ENCODE peak calls at places on chromosomes 1 and 21, in seven cellular contexts. One of them, this sample, is unnamed.

GRCh38 chr1:114331936-114332335 is 178.3 kb upstream of the SYT6 start:
- DNase-seq in activated naive CD4-positive, alpha-beta T cell: no peak
- DNase-seq in central memory CD4-positive, alpha-beta T cell: no peak
- DNase-seq in GM12865: peak
- DNase-seq in activated CD8-positive, alpha-beta memory T cell treated with anti-CD3 and anti-CD28 coated beads for 1 hour: no peak
- DNase-seq in DMS79: no peak
- DNase-seq in activated CD4-positive, CD25-positive, alpha-beta regulatory T cell treated with anti-CD3 and anti-CD28 coated beads, Interleukin-2, amount 50 U/mL, for 72 hours: no peak
- DNase-seq in this sample: no peak

GRCh38 chr1:11598461-11598860 is 55.8 kb downstream of the FBXO2 start:
- DNase-seq in activated naive CD4-positive, alpha-beta T cell: no peak
- DNase-seq in central memory CD4-positive, alpha-beta T cell: no peak
- DNase-seq in GM12865: no peak
- DNase-seq in activated CD8-positive, alpha-beta memory T cell treated with anti-CD3 and anti-CD28 coated beads for 1 hour: no peak
- DNase-seq in DMS79: no peak
- DNase-seq in activated CD4-positive, CD25-positive, alpha-beta regulatory T cell treated with anti-CD3 and anti-CD28 coated beads, Interleukin-2, amount 50 U/mL, for 72 hours: no peak
- DNase-seq in this sample: no peak

GRCh38 chr1:202216691-202217090 is 23.1 kb downstream of the LGR6 start:
- DNase-seq in activated naive CD4-positive, alpha-beta T cell: no peak
- DNase-seq in central memory CD4-positive, alpha-beta T cell: no peak
- DNase-seq in GM12865: no peak
- DNase-seq in activated CD8-positive, alpha-beta memory T cell treated with anti-CD3 and anti-CD28 coated beads for 1 hour: no peak
- DNase-seq in DMS79: peak
- DNase-seq in activated CD4-positive, CD25-positive, alpha-beta regulatory T cell treated with anti-CD3 and anti-CD28 coated beads, Interleukin-2, amount 50 U/mL, for 72 hours: no peak
- DNase-seq in this sample: no peak

GRCh38 chr1:68785328-68785727 is 288.4 kb upstream of the DEPDC1 start:
- DNase-seq in activated naive CD4-positive, alpha-beta T cell: no peak
- DNase-seq in central memory CD4-positive, alpha-beta T cell: no peak
- DNase-seq in GM12865: no peak
- DNase-seq in activated CD8-positive, alpha-beta memory T cell treated with anti-CD3 and anti-CD28 coated beads for 1 hour: no peak
- DNase-seq in DMS79: no peak
- DNase-seq in activated CD4-positive, CD25-positive, alpha-beta regulatory T cell treated with anti-CD3 and anti-CD28 coated beads, Interleukin-2, amount 50 U/mL, for 72 hours: no peak
- DNase-seq in this sample: no peak

GRCh38 chr21:36466061-36466511 is 13.8 kb downstream of the CLDN14 start:
- DNase-seq in activated naive CD4-positive, alpha-beta T cell: no peak
- DNase-seq in central memory CD4-positive, alpha-beta T cell: no peak
- DNase-seq in GM12865: no peak
- DNase-seq in activated CD8-positive, alpha-beta memory T cell treated with anti-CD3 and anti-CD28 coated beads for 1 hour: no peak
- DNase-seq in DMS79: no peak
- DNase-seq in activated CD4-positive, CD25-positive, alpha-beta regulatory T cell treated with anti-CD3 and anti-CD28 coated beads, Interleukin-2, amount 50 U/mL, for 72 hours: no peak
- DNase-seq in this sample: no peak

GRCh38 chr1:8510041-8510823 is 192.3 kb downstream of the SLC45A1 start:
- DNase-seq in activated naive CD4-positive, alpha-beta T cell: no peak
- DNase-seq in central memory CD4-positive, alpha-beta T cell: peak
- DNase-seq in GM12865: no peak
- DNase-seq in activated CD8-positive, alpha-beta memory T cell treated with anti-CD3 and anti-CD28 coated beads for 1 hour: no peak
- DNase-seq in DMS79: no peak
- DNase-seq in activated CD4-positive, CD25-positive, alpha-beta regulatory T cell treated with anti-CD3 and anti-CD28 coated beads, Interleukin-2, amount 50 U/mL, for 72 hours: no peak
- DNase-seq in this sample: no peak

GRCh38 chr1:79633456-79633855 is 626.9 kb upstream of the ADGRL4 start:
- DNase-seq in activated naive CD4-positive, alpha-beta T cell: no peak
- DNase-seq in central memory CD4-positive, alpha-beta T cell: no peak
- DNase-seq in GM12865: no peak
- DNase-seq in activated CD8-positive, alpha-beta memory T cell treated with anti-CD3 and anti-CD28 coated beads for 1 hour: no peak
- DNase-seq in DMS79: no peak
- DNase-seq in activated CD4-positive, CD25-positive, alpha-beta regulatory T cell treated with anti-CD3 and anti-CD28 coated beads, Interleukin-2, amount 50 U/mL, for 72 hours: no peak
- DNase-seq in this sample: no peak

GRCh38 chr1:232382671-232383070 is 247.3 kb downstream of the SIPA1L2 start:
- DNase-seq in activated naive CD4-positive, alpha-beta T cell: no peak
- DNase-seq in central memory CD4-positive, alpha-beta T cell: no peak
- DNase-seq in GM12865: no peak
- DNase-seq in activated CD8-positive, alpha-beta memory T cell treated with anti-CD3 and anti-CD28 coated beads for 1 hour: no peak
- DNase-seq in DMS79: no peak
- DNase-seq in activated CD4-positive, CD25-positive, alpha-beta regulatory T cell treated with anti-CD3 and anti-CD28 coated beads, Interleukin-2, amount 50 U/mL, for 72 hours: no peak
- DNase-seq in this sample: no peak

GRCh38 chr1:109765483-109765815 is 1.7 kb upstream of the EPS8L3 start:
- DNase-seq in activated naive CD4-positive, alpha-beta T cell: no peak
- DNase-seq in central memory CD4-positive, alpha-beta T cell: no peak
- DNase-seq in GM12865: no peak
- DNase-seq in activated CD8-positive, alpha-beta memory T cell treated with anti-CD3 and anti-CD28 coated beads for 1 hour: no peak
- DNase-seq in DMS79: no peak
- DNase-seq in activated CD4-positive, CD25-positive, alpha-beta regulatory T cell treated with anti-CD3 and anti-CD28 coated beads, Interleukin-2, amount 50 U/mL, for 72 hours: no peak
- DNase-seq in this sample: no peak

GRCh38 chr1:59146651-59147358 is 150.1 kb upstream of the FGGY start:
- DNase-seq in activated naive CD4-positive, alpha-beta T cell: peak
- DNase-seq in central memory CD4-positive, alpha-beta T cell: peak
- DNase-seq in GM12865: peak
- DNase-seq in activated CD8-positive, alpha-beta memory T cell treated with anti-CD3 and anti-CD28 coated beads for 1 hour: peak
- DNase-seq in DMS79: no peak
- DNase-seq in activated CD4-positive, CD25-positive, alpha-beta regulatory T cell treated with anti-CD3 and anti-CD28 coated beads, Interleukin-2, amount 50 U/mL, for 72 hours: peak
- DNase-seq in this sample: peak

GRCh38 chr1:225508538-225509375 is 80.9 kb upstream of the LBR start:
- DNase-seq in activated naive CD4-positive, alpha-beta T cell: no peak
- DNase-seq in central memory CD4-positive, alpha-beta T cell: no peak
- DNase-seq in GM12865: no peak
- DNase-seq in activated CD8-positive, alpha-beta memory T cell treated with anti-CD3 and anti-CD28 coated beads for 1 hour: no peak
- DNase-seq in DMS79: no peak
- DNase-seq in activated CD4-positive, CD25-positive, alpha-beta regulatory T cell treated with anti-CD3 and anti-CD28 coated beads, Interleukin-2, amount 50 U/mL, for 72 hours: no peak
- DNase-seq in this sample: no peak

GRCh38 chr1:109876617-109877319 is 33.9 kb upstream of the CSF1 start:
- DNase-seq in activated naive CD4-positive, alpha-beta T cell: no peak
- DNase-seq in central memory CD4-positive, alpha-beta T cell: no peak
- DNase-seq in GM12865: no peak
- DNase-seq in activated CD8-positive, alpha-beta memory T cell treated with anti-CD3 and anti-CD28 coated beads for 1 hour: no peak
- DNase-seq in DMS79: no peak
- DNase-seq in activated CD4-positive, CD25-positive, alpha-beta regulatory T cell treated with anti-CD3 and anti-CD28 coated beads, Interleukin-2, amount 50 U/mL, for 72 hours: no peak
- DNase-seq in this sample: no peak

GRCh38 chr1:182141040-182141439 is 79.5 kb upstream of the ZNF648 start:
- DNase-seq in activated naive CD4-positive, alpha-beta T cell: no peak
- DNase-seq in central memory CD4-positive, alpha-beta T cell: no peak
- DNase-seq in GM12865: no peak
- DNase-seq in activated CD8-positive, alpha-beta memory T cell treated with anti-CD3 and anti-CD28 coated beads for 1 hour: no peak
- DNase-seq in DMS79: no peak
- DNase-seq in activated CD4-positive, CD25-positive, alpha-beta regulatory T cell treated with anti-CD3 and anti-CD28 coated beads, Interleukin-2, amount 50 U/mL, for 72 hours: no peak
- DNase-seq in this sample: no peak

GRCh38 chr1:226939439-226940028 is 560 bp upstream of the COQ8A start:
- DNase-seq in activated naive CD4-positive, alpha-beta T cell: peak
- DNase-seq in central memory CD4-positive, alpha-beta T cell: no peak
- DNase-seq in GM12865: no peak
- DNase-seq in activated CD8-positive, alpha-beta memory T cell treated with anti-CD3 and anti-CD28 coated beads for 1 hour: peak
- DNase-seq in DMS79: peak
- DNase-seq in activated CD4-positive, CD25-positive, alpha-beta regulatory T cell treated with anti-CD3 and anti-CD28 coated beads, Interleukin-2, amount 50 U/mL, for 72 hours: no peak
- DNase-seq in this sample: no peak

This sample was measured in suprapubic skin.